ENCODE peak calls at places on chromosomes 2 and 18, in five cellular contexts. P, D, W, I and H are unnamed samples.
A peak's percentile ranks its signal among the peaks of the same experiment; 100 is the strongest.

GRCh38 chr2:86193901-86194567 is 1.2 kb downstream of the IMMT start:
- DNase-seq in W (peak; percentile 29), I (no peak), D (no peak), P (no peak), H (no peak)

GRCh38 chr18:25247725-25248124 is 104.2 kb downstream of the ZNF521 start:
- DNase-seq in P (no peak), W (peak; percentile 87), I (no peak), D (no peak), H (no peak)

GRCh38 chr18:43620936-43621335 is 343.6 kb upstream of the SYT4 start:
- DNase-seq in W (peak; percentile 50), I (no peak), P (no peak), D (no peak), H (peak; percentile 35)

GRCh38 chr18:6405237-6406074 is 9.3 kb downstream of the L3MBTL4 start:
- DNase-seq in D (no peak), W (no peak), I (no peak), P (no peak), H (no peak)

GRCh38 chr2:226799976-226800940 is 638 bp upstream of the IRS1 start:
- DNase-seq in P (no peak), D (peak; percentile 57), W (peak; percentile 54), I (peak; percentile 46), H (peak; percentile 39)

GRCh38 chr18:37393945-37394609 is 171.5 kb downstream of the CELF4 start:
- DNase-seq in P (no peak), D (peak; percentile 71), W (no peak), I (peak; percentile 80), H (no peak)

GRCh38 chr18:58118510-58118909 is 74.5 kb downstream of the NEDD4L start:
- DNase-seq in I (no peak), P (no peak), D (no peak), W (no peak), H (no peak)

GRCh38 chr2:37871453-37872191 is 53.5 kb upstream of the RMDN2 start:
- DNase-seq in W (peak; percentile 50), P (no peak), I (no peak), D (no peak), H (peak; percentile 98)

GRCh38 chr2:1563084-1563857 is 150.0 kb downstream of the TPO start:
- DNase-seq in W (no peak), P (no peak), D (no peak), I (no peak), H (no peak)

GRCh38 chr2:23028106-23028505 is 356.9 kb upstream of the KLHL29 start:
- DNase-seq in I (no peak), P (no peak), D (no peak), W (no peak), H (no peak)
- H3K4me3 ChIP-seq in I (no peak overlapping the region), P (no peak overlapping the region), D (no peak overlapping the region), W (no peak overlapping the region), H (no peak overlapping the region)

GRCh38 chr2:71281950-71282349 is 49.6 kb upstream of the ZNF638 start:
- DNase-seq in I (no peak), W (peak; percentile 75), D (no peak), P (no peak), H (no peak)

GRCh38 chr2:71277536-71278103 is 50.7 kb upstream of the PAIP2B start:
- DNase-seq in P (peak; percentile 21), W (peak; percentile 58), D (peak; percentile 53), I (peak; percentile 80), H (no peak)

GRCh38 chr2:71283131-71283530 is 48.5 kb upstream of the ZNF638 start:
- DNase-seq in I (no peak), P (no peak), W (no peak), D (no peak), H (no peak)

GRCh38 chr2:71285706-71286105 is 45.9 kb upstream of the ZNF638 start:
- DNase-seq in P (no peak), D (no peak), I (no peak), W (no peak), H (no peak)

DNA sequence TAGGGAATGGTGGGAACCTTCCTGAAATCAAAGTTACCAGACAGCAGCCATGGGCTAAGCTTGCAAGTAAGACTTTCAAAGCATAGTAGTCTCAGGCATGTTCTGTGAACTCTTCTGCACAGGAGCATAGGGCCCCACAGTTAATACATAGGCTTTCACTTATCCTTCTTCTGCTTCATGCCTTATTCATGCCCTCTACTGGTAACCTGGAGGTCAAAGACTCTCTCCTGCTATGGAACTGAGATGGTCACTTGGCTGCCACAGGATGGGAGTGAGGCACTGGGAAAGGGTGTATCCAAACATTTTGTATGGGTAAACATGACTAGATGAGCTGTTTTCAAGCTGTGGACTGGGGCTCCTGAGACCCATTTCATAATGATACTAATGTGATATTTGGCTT is 49.1 kb upstream of the ZNF638 start:
- DNase-seq in W (no peak), P (no peak), I (no peak), D (no peak), H (peak; percentile 18)
- TF ChIP-seq CTCF in W (peak; percentile 36), P (no peak), I (peak; percentile 9), D (no peak), H (peak; percentile 33)

GRCh38 chr2:26696352-26696816 is 3.9 kb downstream of the KCNK3 start:
- DNase-seq in W (peak; percentile 97), I (peak; percentile 20), D (no peak), P (no peak), H (peak; percentile 100)

GRCh38 chr2:26693287-26693849 is 846 bp downstream of the KCNK3 start:
- DNase-seq in P (no peak), D (no peak), I (peak; percentile 32), W (no peak), H (no peak)

GRCh38 chr2:26694001-26694400 is 1.5 kb downstream of the KCNK3 start:
- DNase-seq in W (no peak), I (peak; percentile 8), D (no peak), P (no peak), H (no peak)

GRCh38 chr2:26700078-26700477 is 7.6 kb downstream of the KCNK3 start:
- DNase-seq in D (no peak), P (no peak), I (peak; percentile 23), W (no peak), H (no peak)

DNA sequence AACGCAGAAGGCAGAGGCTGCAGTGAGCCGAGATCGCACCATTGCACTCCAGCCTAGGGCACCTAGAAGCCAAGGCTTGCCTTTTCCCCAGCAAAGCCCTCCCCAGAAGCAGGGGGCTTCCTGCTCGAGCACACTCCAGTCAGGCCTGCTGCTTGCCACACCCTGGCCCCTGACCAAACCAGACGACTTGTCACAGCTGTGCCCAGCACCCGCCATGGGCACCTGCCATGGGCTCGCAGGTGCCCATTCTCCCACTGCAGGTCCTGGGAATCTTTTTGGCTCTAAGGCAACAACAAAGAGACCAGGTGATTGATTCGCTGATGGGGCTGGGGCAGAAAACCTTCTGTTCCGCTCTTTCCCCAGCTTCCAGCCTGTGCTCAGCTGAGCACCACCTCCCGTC is 4.9 kb downstream of the KCNK3 start:
- DNase-seq in P (no peak), I (peak; percentile 6), D (no peak), W (no peak), H (no peak)
- H3K27me3 ChIP-seq in P (peaks cover 23% of the 10 kb centered on the region), I (peaks cover 45% of the 10 kb centered on the region), D (peaks cover 59% of the 10 kb centered on the region), W (peaks cover 18% of the 10 kb centered on the region), H (peaks cover 15% of the 10 kb centered on the region)

GRCh38 chr2:113172721-113173562 is 829 bp upstream of the PSD4 start:
- DNase-seq in I (no peak), P (no peak), D (no peak), W (no peak), H (no peak)
- H3K4me3 ChIP-seq in I (no peak overlapping the region), P (peak overlapping the region; percentile 91), D (peak overlapping the region; percentile 51), W (no peak overlapping the region), H (no peak overlapping the region)